ENCODE peak calls at places on chromosomes 2 and 18, in five cellular contexts. I, V, N, A and P are unnamed samples.
A peak's percentile ranks its signal among the peaks of the same experiment; 100 is the strongest.

GRCh38 chr2:201059961-201060525 is 11.4 kb downstream of the HYCC2 start:
- DNase-seq in V (no peak), A (no peak), I (no peak), N (no peak), P (no peak)

GRCh38 chr2:152594022-152594712 is 123.1 kb downstream of the PRPF40A start:
- DNase-seq in V (no peak), N (no peak), A (no peak), I (no peak), P (peak; percentile 11)

GRCh38 chr2:222693837-222694236 is 22.4 kb downstream of the MOGAT1 start:
- DNase-seq in V (no peak), N (no peak), A (peak; percentile 46), I (no peak), P (no peak)

GRCh38 chr18:14975431-14975830 is 227.5 kb downstream of the ANKRD30B start:
- DNase-seq in A (no peak), I (no peak), N (no peak), V (no peak), P (no peak)

GRCh38 chr2:151827564-151828142 is 568 bp downstream of the ARL5A start:
- DNase-seq in V (peak; percentile 38), A (peak; percentile 48), I (peak; percentile 14), N (no peak), P (peak; percentile 9)

GRCh38 chr2:159982270-159982669 is 80.1 kb downstream of the PLA2R1 start:
- DNase-seq in V (no peak), A (peak; percentile 67), N (no peak), I (no peak), P (no peak)

GRCh38 chr2:105926960-105927678 is 182.4 kb downstream of the NCK2 start:
- DNase-seq in N (no peak), I (no peak), A (no peak), V (no peak), P (no peak)

GRCh38 chr2:84297155-84297554 is 161.9 kb downstream of the SUCLG1 start:
- DNase-seq in V (peak; percentile 41), A (no peak), N (no peak), I (no peak), P (peak; percentile 44)

GRCh38 chr2:205034034-205034433 is 488.8 kb downstream of the PARD3B start:
- DNase-seq in V (no peak), A (peak; percentile 22), N (no peak), I (no peak), P (no peak)

GRCh38 chr2:62687644-62688043 is 17.9 kb upstream of the EHBP1 start:
- DNase-seq in I (no peak), N (no peak), A (peak; percentile 33), V (no peak), P (no peak)

GRCh38 chr2:9165625-9166024 is 41.0 kb upstream of the ASAP2 start:
- DNase-seq in N (no peak), I (no peak), A (peak; percentile 50), V (no peak), P (no peak)

GRCh38 chr2:98807221-98807620 is 76.3 kb upstream of the MGAT4A start:
- DNase-seq in V (no peak), A (no peak), I (no peak), N (no peak), P (no peak)

GRCh38 chr18:45014047-45014501 is 333.4 kb downstream of the SETBP1 start:
- DNase-seq in V (peak; percentile 60), A (peak; percentile 75), N (no peak), I (peak; percentile 12), P (peak; percentile 40)

GRCh38 chr2:97645112-97645699 is 656 bp upstream of the COX5B start:
- DNase-seq in A (no peak), I (peak; percentile 11), V (peak; percentile 41), N (peak; percentile 68), P (no peak)

GRCh38 chr2:25310690-25310964 is 31.1 kb downstream of the DNMT3A start:
- DNase-seq in I (no peak), V (no peak), N (peak; percentile 69), A (no peak), P (no peak)

GRCh38 chr2:147174824-147175254 is 670.0 kb upstream of the ACVR2A start:
- DNase-seq in I (no peak), V (peak; percentile 43), N (no peak), A (no peak), P (no peak)

GRCh38 chr18:32610116-32610630 is 139.5 kb upstream of the GAREM1 start:
- DNase-seq in V (no peak), I (no peak), N (no peak), A (no peak), P (no peak)

GRCh38 chr2:195575879-195576391 is 81.1 kb upstream of the SLC39A10 start:
- DNase-seq in A (peak; percentile 87), I (no peak), N (no peak), V (no peak), P (peak; percentile 87)

GRCh38 chr2:201151127-201152074 is 31.5 kb upstream of the CASP10 start:
- DNase-seq in V (no peak), I (no peak), A (peak; percentile 92), N (no peak), P (peak; percentile 52)

GRCh38 chr2:238941262-238941792 is 93.4 kb downstream of the TWIST2 start:
- DNase-seq in N (peak; percentile 14), V (peak; percentile 15), A (no peak), I (no peak), P (no peak)

GRCh38 chr2:137928547-137929503 is 35.4 kb upstream of the HNMT start:
- DNase-seq in A (peak; percentile 75), V (no peak), N (no peak), I (no peak), P (peak; percentile 81)

GRCh38 chr2:48940606-48941005 is 185.1 kb upstream of the LHCGR start:
- DNase-seq in V (no peak), I (no peak), N (no peak), A (no peak), P (no peak)

GRCh38 chr18:75500510-75500909 is 73.0 kb upstream of the SMIM21 start:
- DNase-seq in V (no peak), A (peak; percentile 79), N (no peak), I (no peak), P (no peak)

GRCh38 chr2:43001055-43001378 is 208.6 kb upstream of the HAAO start:
- DNase-seq in I (no peak), N (no peak), A (no peak), V (no peak), P (no peak)

GRCh38 chr2:57205241-57205640 is 841.4 kb upstream of the VRK2 start:
- DNase-seq in V (no peak), N (no peak), A (no peak), I (no peak), P (no peak)

GRCh38 chr18:5145168-5145857 is 51.7 kb downstream of the AKAIN1 start:
- DNase-seq in N (no peak), A (no peak), I (no peak), V (no peak), P (no peak)

DNA sequence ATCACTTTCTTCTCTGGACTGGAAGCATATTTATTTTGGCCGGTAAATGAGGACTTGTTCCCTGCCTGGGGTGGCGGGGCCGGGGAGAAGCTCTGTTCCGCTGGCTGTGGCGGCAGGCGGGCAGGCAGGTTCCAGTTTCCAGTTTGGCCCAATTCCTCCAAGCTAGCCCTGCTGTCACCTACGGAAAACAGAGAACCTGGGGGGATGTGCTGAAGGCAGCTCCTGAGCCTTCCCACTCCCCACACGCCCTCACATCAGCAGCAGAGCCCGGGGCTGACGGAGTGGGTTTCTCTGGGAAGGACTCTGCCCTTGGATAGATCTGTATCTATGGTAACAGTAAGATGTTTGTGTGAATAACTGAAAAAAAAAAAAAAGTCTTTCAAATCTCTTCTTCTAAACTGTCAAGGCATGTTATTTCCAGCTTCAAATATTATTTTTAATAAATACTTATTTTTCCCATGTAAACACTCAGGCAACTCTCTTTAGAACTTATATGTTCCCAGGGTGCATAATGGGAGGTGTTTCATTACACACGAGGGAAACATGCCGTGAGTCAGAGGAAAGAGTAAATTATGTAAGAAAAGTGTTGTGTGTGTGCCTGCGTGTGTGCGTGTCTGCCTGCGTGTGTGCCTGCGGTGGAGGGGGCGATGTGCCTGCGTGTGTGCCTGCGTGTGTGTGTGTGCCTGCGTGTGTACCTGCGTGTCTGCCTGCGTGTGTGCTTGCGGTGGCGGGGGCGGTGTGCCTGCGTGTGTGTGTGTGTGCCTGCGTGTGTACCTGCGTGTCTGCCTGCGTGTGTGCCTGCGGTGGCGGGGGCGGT is 116.1 kb upstream of the ZNF516 start:
- DNase-seq in A (peak; percentile 12), V (no peak), I (no peak), N (no peak), P (no peak)
- H2BK12ac ChIP-seq in A (peak overlapping the region; percentile 30), V (no peak overlapping the region), I (peak overlapping the region; percentile 98), N (peak overlapping the region; percentile 79), P (no peak overlapping the region)

GRCh38 chr2:134410831-134411231 is 157.0 kb downstream of the MGAT5 start:
- DNase-seq in I (no peak), V (no peak), A (peak; percentile 57), N (no peak), P (no peak)
- H3K9ac ChIP-seq in I (no peak overlapping the region), V (no peak overlapping the region), A (peak overlapping the region; percentile 12), N (no peak overlapping the region), P (no peak overlapping the region)

GRCh38 chr2:131143803-131144202 is 38.7 kb downstream of the PLEKHB2 start:
- DNase-seq in N (no peak), A (no peak), I (no peak), V (no peak), P (no peak)
- H3K4me2 ChIP-seq in N (no peak overlapping the region), A (no peak overlapping the region), I (no peak overlapping the region), V (no peak overlapping the region), P (no peak overlapping the region)

DNA sequence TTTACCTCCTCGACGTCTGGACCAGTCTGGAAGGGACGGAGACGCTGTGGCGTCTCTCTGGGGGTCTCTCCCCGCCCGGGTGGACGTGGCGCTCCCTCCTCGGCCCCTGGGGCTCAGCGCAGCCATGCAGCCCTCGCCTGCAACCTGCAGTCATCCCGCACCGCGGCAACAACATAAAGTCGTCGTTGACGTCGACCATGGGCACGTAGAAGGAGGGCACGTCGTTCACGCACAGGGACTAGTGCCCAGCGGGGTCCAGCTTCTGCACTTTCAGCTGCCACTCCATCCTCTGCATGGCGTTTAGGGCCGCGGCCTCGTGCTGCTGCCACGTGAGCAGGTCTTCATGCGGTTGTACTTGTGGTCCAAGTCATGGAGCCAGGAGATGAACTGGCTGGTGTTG is 889.6 kb upstream of the LRRTM1 start:
- DNase-seq in I (no peak), A (no peak), V (no peak), N (no peak), P (no peak)
- H2BK12ac ChIP-seq in I (no peak overlapping the region), A (no peak overlapping the region), V (no peak overlapping the region), N (no peak overlapping the region), P (no peak overlapping the region)